ENCODE peak calls at places on chromosomes 1 and 21, in eight cellular contexts. I is tibial artery; R is mammary epithelial cell; X is testis; B is AG10803; Q is activated T-cell treated with anti-CD3 and anti-CD28 coated beads, Interleukin-2, amount 50 U/mL, for 72 hours; K is RPMI7951; V is HCT116. L is an unnamed sample.

GRCh38 chr1:4310396-4310923 is 343.9 kb upstream of the AJAP1 start:
- DNase-seq in I (no peak), R (no peak), X (no peak), B (no peak), Q (no peak), K (no peak), V (no peak), L (no peak)

GRCh38 chr1:53484705-53485477 is 25.7 kb downstream of the DMRTB1 start:
- DNase-seq in I (no peak), R (no peak), X (no peak), B (no peak), Q (no peak), K (no peak), V (no peak), L (no peak)

GRCh38 chr1:156429308-156430060 is 60.5 kb downstream of the RHBG start:
- DNase-seq in I (no peak), R (no peak), X (no peak), B (no peak), Q (no peak), K (no peak), V (no peak), L (no peak)

GRCh38 chr1:202212787-202213186 is 19.2 kb downstream of the LGR6 start:
- DNase-seq in I (no peak), R (no peak), X (no peak), B (no peak), Q (no peak), K (no peak), V (no peak), L (no peak)

GRCh38 chr1:46171872-46172271 is 3.0 kb upstream of the TSPAN1 start:
- DNase-seq in I (no peak), R (peak), X (no peak), B (no peak), Q (no peak), K (no peak), V (no peak), L (no peak)

GRCh38 chr1:245677446-245678240 is 522.9 kb downstream of the KIF26B start:
- DNase-seq in I (no peak), R (no peak), X (no peak), B (peak), Q (no peak), K (no peak), V (no peak), L (no peak)

GRCh38 chr1:39622427-39622826 is 17.0 kb downstream of the HEYL start:
- DNase-seq in I (no peak), R (no peak), X (no peak), B (no peak), Q (no peak), K (no peak), V (no peak), L (no peak)

GRCh38 chr21:39125752-39126485 is 57.3 kb downstream of the PSMG1 start:
- DNase-seq in I (peak), R (peak), X (peak), B (peak), Q (peak), K (peak), V (peak), L (no peak)

GRCh38 chr1:2330511-2331199 is 60.7 kb downstream of the MORN1 start:
- DNase-seq in I (peak), R (no peak), X (peak), B (peak), Q (no peak), K (peak), V (no peak), L (no peak)

L was measured in activated CD4-positive, alpha-beta memory T cell treated with anti-CD3 and anti-CD28 coated beads, Interleukin-2, amount 10 ng/mL, durations not matched to agents 7 days and 5 days.